ENCODE peak calls at places on chromosome 1, in seven cellular contexts. Y, N, S, J, B, O and G are unnamed samples.
A peak's percentile ranks its signal among the peaks of the same experiment; 100 is the strongest.

GRCh38 chr1:206651958-206652890 is 16.9 kb downstream of the DYRK3 start:
- DNase-seq in Y (no peak), N (no peak), S (no peak), J (no peak), B (no peak), O (no peak), G (no peak)

GRCh38 chr1:178354816-178355215 is 141.9 kb downstream of the CLEC20A start:
- DNase-seq in Y (no peak), N (no peak), S (no peak), J (no peak), B (no peak), O (no peak), G (no peak)

GRCh38 chr1:236112332-236112627 is 30.1 kb upstream of the GPR137B start:
- DNase-seq in Y (no peak), N (no peak), S (no peak), J (no peak), B (no peak), O (no peak), G (no peak)

GRCh38 chr1:205689479-205689878 is 9.2 kb upstream of the SLC45A3 start:
- DNase-seq in Y (no peak), N (no peak), S (no peak), J (no peak), B (no peak), O (no peak), G (no peak)

GRCh38 chr1:85349224-85349623 is 72.8 kb upstream of the BCL10 start:
- DNase-seq in Y (no peak), N (no peak), S (no peak), J (no peak), B (no peak), O (no peak), G (no peak)

GRCh38 chr1:115069186-115069585 is 20.1 kb downstream of the TSPAN2 start:
- DNase-seq in Y (no peak), N (no peak), S (peak; percentile 38), J (no peak), B (no peak), O (peak; percentile 50), G (no peak)

GRCh38 chr1:240732390-240732789 is 120.4 kb upstream of the GREM2 start:
- DNase-seq in Y (peak; percentile 70), N (no peak), S (peak; percentile 72), J (peak; percentile 12), B (no peak), O (peak; percentile 81), G (peak; percentile 51)

GRCh38 chr1:1274299-1274930 is 761 bp upstream of the UBE2J2 start:
- DNase-seq in Y (no peak), N (no peak), S (no peak), J (no peak), B (no peak), O (no peak), G (no peak)

GRCh38 chr1:1355376-1355775 is 3.0 kb downstream of the MXRA8 start:
- DNase-seq in Y (no peak), N (no peak), S (peak; percentile 63), J (no peak), B (no peak), O (peak; percentile 42), G (no peak)

GRCh38 chr1:219041819-219042218 is 131.9 kb upstream of the LYPLAL1 start:
- DNase-seq in Y (no peak), N (no peak), S (peak; percentile 88), J (no peak), B (no peak), O (peak; percentile 41), G (no peak)

GRCh38 chr1:14090062-14090461 is 390.1 kb downstream of the PRDM2 start:
- DNase-seq in Y (no peak), N (no peak), S (peak; percentile 6), J (no peak), B (no peak), O (no peak), G (no peak)

GRCh38 chr1:92485374-92486250 is 1.1 kb downstream of the GFI1 start:
- DNase-seq in Y (no peak), N (peak; percentile 69), S (peak; percentile 33), J (peak; percentile 51), B (peak; percentile 69), O (no peak), G (peak; percentile 42)

GRCh38 chr1:103336376-103336775 is 189.1 kb upstream of the RNPC3 start:
- DNase-seq in Y (no peak), N (no peak), S (no peak), J (no peak), B (no peak), O (no peak), G (no peak)

GRCh38 chr1:41515131-41515678 is 30.7 kb upstream of the EDN2 start:
- DNase-seq in Y (peak; percentile 64), N (no peak), S (no peak), J (no peak), B (no peak), O (no peak), G (no peak)

GRCh38 chr1:220999872-221000863 is 120.9 kb downstream of the HLX start:
- DNase-seq in Y (no peak), N (no peak), S (peak; percentile 26), J (no peak), B (no peak), O (peak; percentile 20), G (no peak)

GRCh38 chr1:53311909-53312305 is 16.0 kb downstream of the LRP8 start:
- DNase-seq in Y (no peak), N (no peak), S (no peak), J (no peak), B (no peak), O (no peak), G (no peak)

GRCh38 chr1:164930241-164930640 is 371.3 kb downstream of the PBX1 start:
- DNase-seq in Y (no peak), N (no peak), S (no peak), J (no peak), B (no peak), O (no peak), G (no peak)

GRCh38 chr1:18614011-18614735 is 16.5 kb upstream of the PAX7 start:
- DNase-seq in Y (no peak), N (no peak), S (no peak), J (no peak), B (no peak), O (no peak), G (no peak)